ENCODE peak calls at places on chromosome 12, in ten cellular contexts. C is GM23338, J is HepG2, O is neural progenitor cell, T is progenitor cell of endocrine pancreas, B is WERI-Rb-1, R is cardiac muscle cell, Q is B cell, G is type B pancreatic cell, F is GM06990. V is an unnamed sample.

GRCh38 chr12:121956041-121956341 is 37.6 kb downstream of the CFAP251 start:
- DNase-seq in F (no peak), C (no peak), J (no peak), R (no peak), B (no peak), G (no peak), T (no peak), Q (no peak), O (no peak), V (no peak)

GRCh38 chr12:19800884-19801283 is 361.6 kb downstream of the AEBP2 start:
- DNase-seq in Q (no peak), J (no peak), R (no peak), G (no peak), B (no peak), O (no peak), F (peak), C (no peak), T (no peak), V (peak)

GRCh38 chr12:46303039-46303666 is 34.3 kb upstream of the SLC38A1 start:
- DNase-seq in G (no peak), F (no peak), C (peak), R (peak), Q (peak), J (peak), O (no peak), B (peak), T (no peak), V (peak)

GRCh38 chr12:122862872-122863701 is 27.8 kb downstream of the HIP1R start:
- DNase-seq in G (no peak), J (peak), C (no peak), F (no peak), B (peak), R (no peak), O (no peak), Q (peak), T (no peak), V (no peak)

GRCh38 chr12:41531147-41531829 is 343.2 kb downstream of the PDZRN4 start:
- DNase-seq in O (no peak), C (no peak), B (no peak), J (no peak), Q (no peak), G (no peak), F (no peak), R (no peak), T (no peak), V (no peak)

GRCh38 chr12:106747973-106748436 is 26.5 kb upstream of the RIC8B start:
- DNase-seq in C (no peak), G (no peak), T (no peak), B (no peak), O (no peak), J (no peak), Q (peak), F (no peak), R (no peak), V (no peak)

GRCh38 chr12:110578522-110579238 is 4.4 kb downstream of the PPTC7 start:
- DNase-seq in F (peak), G (no peak), J (no peak), B (no peak), T (no peak), Q (no peak), O (no peak), R (no peak), C (no peak), V (no peak)

GRCh38 chr12:122064780-122065588 is 13.6 kb upstream of the MLXIP start:
- DNase-seq in G (no peak), J (peak), T (no peak), F (no peak), O (peak), R (peak), Q (no peak), B (peak), C (no peak), V (peak)

GRCh38 chr12:4975574-4975973 is 65.9 kb downstream of the KCNA1 start:
- DNase-seq in G (no peak), F (no peak), R (no peak), B (peak), J (no peak), T (no peak), Q (no peak), O (peak), C (peak), V (no peak)

GRCh38 chr12:92898755-92899154 is 30.3 kb downstream of the EEA1 start:
- DNase-seq in T (no peak), G (no peak), O (no peak), J (no peak), Q (no peak), F (no peak), C (no peak), B (no peak), R (no peak), V (peak)

GRCh38 chr12:1836854-1837411 is 16.6 kb downstream of the LRTM2 start:
- DNase-seq in J (peak), C (no peak), G (no peak), O (peak), Q (no peak), F (no peak), T (no peak), R (no peak), B (no peak), V (no peak)

GRCh38 chr12:62251609-62251958 is 8.6 kb upstream of the USP15 start:
- DNase-seq in J (no peak), G (no peak), Q (no peak), O (no peak), C (no peak), T (no peak), B (no peak), R (no peak), F (no peak), V (no peak)

GRCh38 chr12:108801736-108802665 is 55.4 kb downstream of the SSH1 start:
- DNase-seq in G (no peak), T (no peak), R (peak), J (no peak), Q (no peak), F (no peak), C (peak), B (no peak), O (peak), V (peak)

GRCh38 chr12:32069071-32069470 is 37.6 kb upstream of the BICD1 start:
- DNase-seq in J (peak), F (no peak), C (no peak), T (no peak), B (no peak), R (no peak), Q (no peak), O (no peak), G (no peak), V (no peak)

GRCh38 chr12:30902606-30903005 is 23.9 kb upstream of the TSPAN11 start:
- DNase-seq in F (no peak), R (no peak), J (no peak), O (no peak), B (no peak), G (no peak), T (no peak), C (no peak), Q (no peak), V (no peak)

GRCh38 chr12:48980389-48980952 is 2.3 kb downstream of the WNT1 start:
- DNase-seq in R (no peak), F (no peak), C (peak), T (no peak), O (peak), G (no peak), Q (peak), B (peak), J (no peak), V (no peak)

GRCh38 chr12:99390707-99391106 is 256.8 kb upstream of the GARIN6 start:
- DNase-seq in B (peak), T (no peak), C (peak), F (no peak), R (peak), G (no peak), J (no peak), Q (no peak), O (peak), V (no peak)

GRCh38 chr12:12788675-12789368 is 3.4 kb downstream of the APOLD1 start:
- DNase-seq in J (peak), O (peak), G (no peak), Q (peak), R (peak), F (no peak), B (peak), T (no peak), C (peak), V (peak)

GRCh38 chr12:12585115-12585862 is 22.6 kb upstream of the DUSP16 start:
- DNase-seq in T (no peak), B (no peak), C (peak), F (no peak), Q (no peak), G (no peak), R (no peak), J (peak), O (no peak), V (peak)

GRCh38 chr12:9127484-9127883 is 11.8 kb upstream of the A2M start:
- DNase-seq in J (no peak), F (no peak), G (no peak), Q (no peak), T (no peak), R (no peak), O (no peak), C (no peak), B (no peak), V (no peak)

GRCh38 chr12:42192258-42192657 is 45.8 kb downstream of the YAF2 start:
- DNase-seq in Q (no peak), T (no peak), J (no peak), F (no peak), C (no peak), B (no peak), R (no peak), O (no peak), G (no peak), V (no peak)

GRCh38 chr12:81284137-81284536 is 206.3 kb downstream of the ACSS3 start:
- DNase-seq in F (no peak), G (no peak), J (no peak), Q (no peak), R (no peak), B (no peak), T (no peak), C (peak), O (peak), V (peak)

GRCh38 chr12:80412343-80412953 is 31.6 kb upstream of the PTPRQ start:
- DNase-seq in B (no peak), T (no peak), Q (peak), O (peak), F (no peak), J (peak), R (peak), G (no peak), C (peak), V (peak)

GRCh38 chr12:7113389-7113871 is 4.4 kb upstream of the C1RL start:
- DNase-seq in Q (peak), G (no peak), O (peak), F (no peak), R (peak), C (peak), J (no peak), T (no peak), B (peak), V (peak)

GRCh38 chr12:117587646-117588287 is 226.3 kb upstream of the NOS1 start:
- DNase-seq in Q (peak), T (peak), B (peak), F (no peak), J (peak), R (peak), O (peak), C (peak), G (no peak), V (peak)

GRCh38 chr12:40762072-40762471 is 69.8 kb downstream of the CNTN1 start:
- DNase-seq in J (no peak), F (no peak), O (no peak), G (no peak), B (no peak), T (no peak), R (no peak), C (no peak), Q (no peak), V (no peak)

GRCh38 chr12:81303935-81304334 is 226.1 kb downstream of the ACSS3 start:
- DNase-seq in J (no peak), Q (no peak), T (no peak), F (no peak), O (no peak), C (no peak), R (no peak), G (no peak), B (no peak), V (no peak)

GRCh38 chr12:51238037-51238509 is 553 bp upstream of the DAZAP2 start:
- DNase-seq in J (no peak), Q (no peak), T (no peak), F (no peak), R (no peak), B (no peak), G (no peak), C (no peak), O (no peak), V (no peak)

GRCh38 chr12:71441836-71442566 is 2.4 kb downstream of the LGR5 start:
- DNase-seq in J (no peak), C (no peak), T (no peak), O (no peak), R (no peak), G (no peak), F (no peak), B (no peak), Q (no peak), V (no peak)

GRCh38 chr12:614727-615060 is 48.6 kb downstream of the NINJ2 start:
- DNase-seq in R (no peak), Q (no peak), J (no peak), G (no peak), T (no peak), O (no peak), F (no peak), B (no peak), C (no peak), V (no peak)

GRCh38 chr12:86081798-86082197 is 174.4 kb downstream of the MGAT4C start:
- DNase-seq in C (no peak), F (no peak), J (no peak), Q (no peak), B (no peak), R (no peak), O (no peak), G (no peak), T (no peak), V (no peak)

DNA sequence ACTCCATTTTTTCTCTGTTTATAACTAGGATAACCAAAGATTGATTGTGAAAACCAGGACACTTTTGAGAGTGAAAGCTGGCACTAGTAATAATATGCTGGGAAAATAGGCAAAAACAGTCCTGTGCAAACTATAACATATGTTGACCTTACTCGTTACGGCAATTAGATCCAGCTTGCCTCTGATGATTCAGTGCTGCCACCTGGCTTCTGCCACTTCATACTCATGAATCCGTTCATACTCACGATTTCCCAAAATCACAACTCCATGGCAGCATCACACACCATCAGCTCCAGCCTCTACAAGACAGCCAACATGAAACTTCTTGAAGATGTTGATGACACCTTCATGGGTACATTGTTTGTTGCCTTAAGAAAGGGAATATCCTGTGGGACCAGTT is 49.1 kb upstream of the CAND1 start:
- DNase-seq in G (no peak), J (peak), F (no peak), O (peak), Q (no peak), C (peak), T (no peak), B (peak), R (no peak), V (no peak)
- TF ChIP-seq CTCF in G (no peak), J (peak), F (peak), O (peak), Q (no peak), C (peak), T (no peak), B (peak), R (peak), V (no peak)

DNA sequence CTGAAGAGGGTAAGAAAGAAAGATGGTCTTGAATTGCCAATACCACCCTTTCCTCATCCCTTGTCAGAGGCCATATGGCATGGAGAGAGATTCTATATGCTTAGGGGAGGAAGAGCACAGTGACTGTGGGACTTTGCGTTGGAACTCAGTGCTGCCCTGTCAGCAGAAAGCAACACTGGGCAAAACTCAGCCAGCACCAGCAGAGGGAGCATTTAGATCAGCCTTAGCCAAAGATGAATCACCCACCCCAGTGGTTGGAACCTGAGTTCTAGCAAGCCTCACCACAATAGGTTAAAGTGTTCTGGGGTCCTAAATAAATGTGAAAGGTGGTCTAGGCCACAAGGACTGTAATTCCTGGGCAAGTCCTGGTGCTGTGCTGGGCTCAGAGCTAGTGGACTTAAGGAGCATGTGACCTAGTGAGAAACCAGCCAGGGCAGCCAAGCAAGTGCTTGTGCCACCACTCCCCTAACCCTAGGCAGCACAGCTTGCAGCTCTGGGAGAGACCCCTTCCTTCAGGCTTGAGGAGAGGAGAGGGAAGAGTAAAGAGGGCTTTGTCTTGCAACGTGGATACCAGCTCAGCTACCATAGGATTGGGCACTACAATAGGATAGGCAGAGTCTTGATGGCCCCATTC is 11.4 kb upstream of the BCAT1 start:
- DNase-seq in R (peak), B (peak), Q (peak), F (no peak), G (no peak), T (peak), C (peak), J (peak), O (peak), V (peak)
- TF ChIP-seq CTCF in R (peak), B (peak), Q (peak), F (peak), G (peak), T (peak), C (peak), J (peak), O (peak), V (peak)

DNA sequence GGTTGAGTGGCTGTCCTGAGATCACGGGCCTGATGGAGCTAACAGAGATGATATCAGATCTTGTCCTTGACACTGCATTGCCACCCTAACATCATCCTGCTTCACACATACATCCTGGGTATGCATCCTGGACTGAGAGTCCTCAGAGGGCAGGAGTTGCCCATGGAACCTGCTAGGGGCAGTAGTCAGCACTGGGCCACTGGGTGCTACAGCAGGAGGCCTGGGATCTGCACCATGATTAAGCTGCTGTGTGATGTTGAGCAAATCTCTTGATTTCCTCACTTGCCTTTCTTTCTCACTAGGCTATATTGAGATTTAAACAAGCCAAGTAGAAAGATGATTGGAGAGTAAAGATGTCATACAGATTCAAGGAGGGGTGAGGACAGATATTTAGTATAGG is 22.1 kb upstream of the EIF4B start:
- DNase-seq in B (peak), R (no peak), G (no peak), O (no peak), T (no peak), Q (no peak), C (no peak), J (no peak), F (no peak), V (no peak)
- TF ChIP-seq CTCF in B (peak), R (peak), G (no peak), O (peak), T (peak), Q (no peak), C (no peak), J (peak), F (no peak), V (peak)

GRCh38 chr12:54018608-54018984 is 9.6 kb upstream of the HOXC6 start:
- DNase-seq in C (peak), B (peak), O (no peak), R (no peak), F (no peak), G (no peak), Q (no peak), J (no peak), T (no peak), V (no peak)

GRCh38 chr12:54016051-54016450 is 7.3 kb downstream of the HOXC8 start:
- DNase-seq in B (no peak), G (no peak), O (no peak), R (no peak), C (no peak), Q (no peak), F (no peak), J (no peak), T (no peak), V (no peak)

GRCh38 chr12:54016478-54016964 is 7.7 kb downstream of the HOXC8 start:
- DNase-seq in R (no peak), G (no peak), B (no peak), F (no peak), Q (no peak), T (no peak), O (no peak), J (no peak), C (no peak), V (no peak)

GRCh38 chr12:54017845-54018607 is 9.2 kb downstream of the HOXC8 start:
- DNase-seq in R (peak), T (no peak), J (no peak), B (peak), O (peak), Q (peak), G (no peak), F (peak), C (peak), V (no peak)

GRCh38 chr12:54017027-54017788 is 8.4 kb downstream of the HOXC8 start:
- DNase-seq in T (no peak), B (peak), R (no peak), J (no peak), C (peak), G (no peak), F (no peak), O (peak), Q (no peak), V (no peak)
- TF ChIP-seq CTCF in T (no peak), B (peak), R (no peak), J (no peak), C (no peak), G (no peak), F (no peak), O (no peak), Q (no peak), V (no peak)

GRCh38 chr12:115470526-115470925 is 786.6 kb upstream of the TBX3 start:
- DNase-seq in R (no peak), F (no peak), C (no peak), T (no peak), O (no peak), G (no peak), Q (no peak), J (no peak), B (no peak), V (no peak)

GRCh38 chr12:115470977-115471376 is 787.0 kb upstream of the TBX3 start:
- DNase-seq in Q (no peak), C (peak), T (no peak), O (no peak), J (no peak), B (no peak), G (no peak), R (no peak), F (no peak), V (no peak)

GRCh38 chr12:115467531-115467930 is 783.6 kb upstream of the TBX3 start:
- DNase-seq in Q (no peak), C (no peak), G (no peak), F (no peak), O (no peak), T (no peak), B (no peak), J (no peak), R (no peak), V (no peak)

GRCh38 chr12:115466076-115466475 is 782.1 kb upstream of the TBX3 start:
- DNase-seq in T (no peak), O (no peak), C (no peak), Q (no peak), B (no peak), G (no peak), J (no peak), R (no peak), F (no peak), V (no peak)

DNA sequence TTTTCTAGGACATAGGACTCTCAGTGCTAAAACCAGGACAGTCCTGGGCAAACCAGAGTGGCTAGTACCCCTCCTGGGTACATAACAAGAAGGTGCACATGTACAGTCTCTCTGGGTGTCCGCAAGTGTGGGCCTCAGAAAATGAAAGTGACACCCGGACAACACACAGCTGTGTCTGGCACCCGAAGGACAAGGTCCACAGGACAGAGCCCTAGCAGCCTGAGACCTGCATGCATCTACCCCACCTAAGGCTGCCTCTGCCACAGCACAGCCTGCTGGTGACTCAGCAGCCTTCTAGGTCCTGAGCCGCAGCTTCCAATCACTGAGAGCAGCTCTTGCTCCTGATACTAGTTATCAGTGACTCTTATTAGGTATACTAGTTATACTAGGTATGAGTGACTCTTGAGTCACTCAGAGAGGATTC is 784.1 kb upstream of the TBX3 start:
- DNase-seq in J (peak), G (no peak), T (no peak), R (no peak), C (no peak), B (no peak), F (no peak), Q (no peak), O (no peak), V (peak)
- TF ChIP-seq CTCF in J (peak), G (no peak), T (peak), R (peak), C (no peak), B (peak), F (peak), Q (no peak), O (peak), V (peak)